ENCODE peak calls at places on chromosomes 3 and 15, in seven cellular contexts. L, W, X, D, U, O and A are unnamed samples.

GRCh38 chr3:180036678-180037455 is at the start of gene PEX5L:
- DNase-seq in L (no peak), U (peak; percentile 88), X (peak; percentile 34), D (peak; percentile 87), O (peak; percentile 11), W (peak; percentile 91), A (peak; percentile 19)

GRCh38 chr3:27643355-27643754 is 78.8 kb downstream of the EOMES start:
- DNase-seq in U (no peak), X (peak; percentile 41), L (no peak), D (no peak), W (no peak), O (no peak), A (peak; percentile 69)

GRCh38 chr15:31212286-31212685 is 110.8 kb upstream of the TRPM1 start:
- DNase-seq in O (no peak), U (no peak), D (no peak), X (no peak), W (no peak), L (no peak), A (no peak)

GRCh38 chr3:189942948-189943347 is 177.7 kb downstream of the P3H2 start:
- DNase-seq in D (no peak), W (no peak), X (no peak), O (no peak), L (no peak), U (no peak), A (no peak)

GRCh38 chr3:126288314-126288713 is 68.9 kb downstream of the KLF15 start:
- DNase-seq in W (no peak), L (no peak), O (no peak), D (peak; percentile 62), U (no peak), X (no peak), A (no peak)

GRCh38 chr3:64266983-64267382 is 41.7 kb upstream of the PRICKLE2 start:
- DNase-seq in W (no peak), D (no peak), O (no peak), U (no peak), X (no peak), L (no peak), A (no peak)

GRCh38 chr3:11201246-11202024 is 47.1 kb downstream of the HRH1 start:
- DNase-seq in D (no peak), X (no peak), U (no peak), W (no peak), L (no peak), O (no peak), A (peak; percentile 40)

GRCh38 chr15:56393277-56393676 is 28.1 kb downstream of the TEX9 start:
- DNase-seq in O (no peak), X (no peak), D (no peak), L (no peak), U (no peak), W (no peak), A (no peak)

GRCh38 chr3:138692152-138692551 is 83.6 kb downstream of the FAIM start:
- DNase-seq in D (no peak), L (no peak), U (no peak), W (no peak), X (no peak), O (no peak), A (no peak)

GRCh38 chr3:46929324-46929723 is 47.2 kb downstream of the CCDC12 start:
- DNase-seq in O (no peak), L (no peak), D (no peak), U (no peak), X (no peak), W (no peak), A (no peak)